ENCODE peak calls at places on chromosomes 5 and 9, in eight cellular contexts. H is GM23248, M is PC-3, S is HCT116, K is hepatocyte, Z is PC-9, T is MM.1S, W is SK-N-SH. J is an unnamed sample.

GRCh38 chr9:36686471-36686870 is 113.8 kb downstream of the MELK start:
- DNase-seq in H (no peak), M (no peak), S (no peak), K (no peak), Z (no peak), T (no peak), W (no peak), J (no peak)

GRCh38 chr5:142798099-142798768 is 28.1 kb downstream of the ARHGAP26 start:
- DNase-seq in H (no peak), M (no peak), S (no peak), K (no peak), Z (no peak), T (no peak), W (no peak), J (no peak)

GRCh38 chr5:141402553-141403328 is at the start of gene PCDHGA9:
- DNase-seq in H (peak; percentile 73), M (no peak), S (peak; percentile 7), K (no peak), Z (peak; percentile 10), T (peak; percentile 23), W (peak; percentile 53), J (no peak)

GRCh38 chr5:60633336-60633735 is 66.6 kb downstream of the DEPDC1B start:
- DNase-seq in H (peak; percentile 93), M (no peak), S (no peak), K (peak; percentile 24), Z (no peak), T (no peak), W (no peak), J (no peak)

GRCh38 chr9:100473271-100474081 is 527 bp downstream of the TMEFF1 start:
- DNase-seq in H (peak; percentile 76), M (peak; percentile 20), S (no peak), K (peak; percentile 71), Z (peak; percentile 47), T (peak; percentile 46), W (peak; percentile 81), J (peak; percentile 63)

GRCh38 chr9:95506438-95506691 is 10.4 kb downstream of the PTCH1 start:
- DNase-seq in H (peak; percentile 79), M (peak; percentile 21), S (no peak), K (peak; percentile 43), Z (peak; percentile 34), T (peak; percentile 57), W (peak; percentile 63), J (peak; percentile 71)

GRCh38 chr9:137162505-137163100 is 7.2 kb downstream of the LRRC26 start:
- DNase-seq in H (peak; percentile 34), M (no peak), S (no peak), K (peak; percentile 60), Z (no peak), T (no peak), W (no peak), J (no peak)

GRCh38 chr9:112789493-112789892 is 38.9 kb downstream of the SNX30 start:
- DNase-seq in H (peak; percentile 43), M (no peak), S (no peak), K (no peak), Z (no peak), T (peak; percentile 26), W (no peak), J (no peak)

GRCh38 chr5:4108690-4109089 is 513.1 kb downstream of the IRX1 start:
- DNase-seq in H (no peak), M (no peak), S (no peak), K (no peak), Z (no peak), T (no peak), W (no peak), J (no peak)

GRCh38 chr5:172886974-172887491 is 53.0 kb downstream of the ERGIC1 start:
- DNase-seq in H (peak; percentile 98), M (no peak), S (no peak), K (peak; percentile 64), Z (peak; percentile 57), T (no peak), W (no peak), J (no peak)

GRCh38 chr5:60893521-60893920 is 49.5 kb upstream of the ELOVL7 start:
- DNase-seq in H (no peak), M (no peak), S (no peak), K (no peak), Z (no peak), T (no peak), W (no peak), J (no peak)

GRCh38 chr5:113274836-113275414 is 159.9 kb downstream of the TSSK1B start:
- DNase-seq in H (no peak), M (no peak), S (no peak), K (no peak), Z (no peak), T (no peak), W (no peak), J (no peak)

GRCh38 chr5:74179183-74179582 is 461.3 kb downstream of the ENC1 start:
- DNase-seq in H (peak; percentile 85), M (no peak), S (no peak), K (peak; percentile 41), Z (no peak), T (no peak), W (no peak), J (no peak)

GRCh38 chr5:112290667-112291066 is 128.4 kb downstream of the EPB41L4A start:
- DNase-seq in H (no peak), M (no peak), S (no peak), K (no peak), Z (no peak), T (no peak), W (no peak), J (no peak)

GRCh38 chr5:115168829-115169391 is 798 bp downstream of the TRIM36 start:
- DNase-seq in H (peak; percentile 21), M (no peak), S (no peak), K (peak; percentile 39), Z (peak; percentile 11), T (peak; percentile 60), W (peak; percentile 68), J (no peak)

GRCh38 chr5:96703384-96703910 is 41.3 kb downstream of the CAST start:
- DNase-seq in H (peak; percentile 45), M (no peak), S (no peak), K (peak; percentile 58), Z (no peak), T (peak; percentile 85), W (no peak), J (no peak)

GRCh38 chr5:145811834-145812625 is 23.1 kb downstream of the PRELID2 start:
- DNase-seq in H (peak; percentile 50), M (peak; percentile 12), S (no peak), K (peak; percentile 41), Z (no peak), T (no peak), W (no peak), J (no peak)

GRCh38 chr5:139635606-139636206 is 12.4 kb upstream of the CXXC5 start:
- DNase-seq in H (peak; percentile 94), M (peak; percentile 72), S (no peak), K (peak; percentile 78), Z (peak; percentile 81), T (peak; percentile 44), W (peak; percentile 75), J (peak; percentile 81)

GRCh38 chr9:82894961-82895902 is 167.7 kb downstream of the RASEF start:
- DNase-seq in H (no peak), M (no peak), S (no peak), K (peak; percentile 26), Z (no peak), T (no peak), W (peak; percentile 41), J (no peak)
- H3K9me2 ChIP-seq in H (no peaks in the 10 kb centered on the region), M (no peaks in the 10 kb centered on the region), S (no peaks in the 10 kb centered on the region), K (no peaks in the 10 kb centered on the region), Z (no peaks in the 10 kb centered on the region), T (no peaks in the 10 kb centered on the region), W (no peaks in the 10 kb centered on the region), J (no peaks in the 10 kb centered on the region)

GRCh38 chr9:21524099-21524830 is 42.2 kb upstream of the IFNE start:
- DNase-seq in H (no peak), M (no peak), S (no peak), K (no peak), Z (no peak), T (no peak), W (no peak), J (no peak)
- H3K9me3 ChIP-seq in H (no peaks in the 10 kb centered on the region), M (no peaks in the 10 kb centered on the region), S (no peaks in the 10 kb centered on the region), K (no peaks in the 10 kb centered on the region), Z (peaks cover 5% of the 10 kb centered on the region), T (no peaks in the 10 kb centered on the region), W (no peaks in the 10 kb centered on the region), J (no peaks in the 10 kb centered on the region)

DNA sequence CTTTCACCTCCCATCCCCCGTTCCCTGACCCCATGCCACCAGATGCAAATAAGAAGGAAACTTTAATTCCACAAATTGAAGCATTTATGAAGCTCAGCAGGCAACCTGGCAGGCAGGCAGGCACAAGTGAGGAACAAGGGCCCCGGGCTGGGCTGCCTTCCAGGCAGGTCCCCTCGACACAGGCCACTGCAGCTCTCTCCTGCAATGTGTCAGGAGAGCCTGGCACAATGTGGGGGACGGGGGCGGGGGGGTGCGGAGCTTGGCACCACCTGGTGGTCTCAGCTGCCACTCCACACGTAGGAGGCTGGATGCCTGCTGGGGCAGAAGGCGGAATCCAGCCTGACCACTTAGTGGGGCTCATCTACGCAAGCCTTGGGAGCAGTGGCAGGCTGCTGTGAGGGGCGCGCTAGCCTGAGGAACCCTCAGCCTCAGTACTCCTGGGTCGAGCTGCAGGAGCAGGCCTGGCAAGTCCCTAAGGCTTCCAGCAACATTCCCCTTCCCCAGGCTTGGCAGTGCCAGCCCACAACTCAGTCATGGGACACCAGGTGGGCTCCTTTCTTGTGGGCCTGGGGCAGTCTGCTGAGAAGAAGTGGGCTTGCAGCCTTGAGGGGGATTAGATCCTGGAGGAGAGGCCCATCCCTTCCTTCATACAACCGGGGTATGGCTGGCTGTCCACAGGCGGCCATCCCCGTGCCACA is 50.2 kb upstream of the KCNMB1 start:
- DNase-seq in H (no peak), M (no peak), S (no peak), K (no peak), Z (no peak), T (no peak), W (no peak), J (no peak)
- H3K9me2 ChIP-seq in H (no peaks in the 10 kb centered on the region), M (no peaks in the 10 kb centered on the region), S (no peaks in the 10 kb centered on the region), K (no peaks in the 10 kb centered on the region), Z (no peaks in the 10 kb centered on the region), T (no peaks in the 10 kb centered on the region), W (no peaks in the 10 kb centered on the region), J (no peaks in the 10 kb centered on the region)

GRCh38 chr5:178992291-178992895 is 2.7 kb downstream of the GRM6 start:
- DNase-seq in H (no peak), M (no peak), S (no peak), K (no peak), Z (no peak), T (no peak), W (no peak), J (no peak)
- H3K9me3 ChIP-seq in H (no peaks in the 10 kb centered on the region), M (no peaks in the 10 kb centered on the region), S (peaks cover 5% of the 10 kb centered on the region), K (no peaks in the 10 kb centered on the region), Z (no peaks in the 10 kb centered on the region), T (no peaks in the 10 kb centered on the region), W (no peaks in the 10 kb centered on the region), J (no peaks in the 10 kb centered on the region)

DNA sequence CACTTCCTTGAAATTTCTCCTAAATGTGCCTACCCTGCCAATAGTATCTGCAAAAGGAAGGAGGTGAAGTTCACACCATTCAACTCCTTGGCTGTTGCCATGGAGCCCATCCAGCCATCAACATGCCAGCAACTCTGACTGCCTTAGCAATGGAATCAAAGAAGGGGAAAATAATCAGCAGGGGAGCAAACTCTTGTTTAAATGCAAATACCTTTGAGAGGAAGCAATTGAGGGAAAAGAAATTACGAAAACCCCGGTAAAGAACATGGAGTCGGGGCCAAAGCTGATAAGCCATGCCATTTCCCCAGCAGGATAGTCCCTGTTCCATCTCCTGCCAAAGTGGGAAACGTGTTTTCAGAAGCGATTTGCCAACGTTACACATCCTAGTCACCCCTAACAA is 69.0 kb downstream of the MFAP3 start:
- DNase-seq in H (no peak), M (no peak), S (no peak), K (no peak), Z (no peak), T (no peak), W (no peak), J (no peak)
- H3K9me2 ChIP-seq in H (no peaks in the 10 kb centered on the region), M (no peaks in the 10 kb centered on the region), S (no peaks in the 10 kb centered on the region), K (no peaks in the 10 kb centered on the region), Z (no peaks in the 10 kb centered on the region), T (no peaks in the 10 kb centered on the region), W (no peaks in the 10 kb centered on the region), J (no peaks in the 10 kb centered on the region)

GRCh38 chr5:151467576-151467975 is 20.2 kb downstream of the SLC36A1 start:
- DNase-seq in H (no peak), M (no peak), S (no peak), K (no peak), Z (no peak), T (no peak), W (no peak), J (no peak)
- H3K9me3 ChIP-seq in H (no peaks in the 10 kb centered on the region), M (no peaks in the 10 kb centered on the region), S (no peaks in the 10 kb centered on the region), K (no peaks in the 10 kb centered on the region), Z (no peaks in the 10 kb centered on the region), T (no peaks in the 10 kb centered on the region), W (no peaks in the 10 kb centered on the region), J (no peaks in the 10 kb centered on the region)

J was measured in OCI-LY7.